ENCODE peak calls at places on chromosome 16, in four cellular contexts. O is GM04504, P is HT1080, W is T-helper 9 cell. H is an unnamed sample.

GRCh38 chr16:67011274-67011673 is 17.7 kb upstream of the CBFB start:
- DNase-seq in O (no peak), P (no peak), W (no peak), H (no peak)

GRCh38 chr16:76926595-76926994 is 264.4 kb upstream of the MON1B start:
- DNase-seq in O (no peak), P (no peak), W (no peak), H (no peak)

GRCh38 chr16:19323596-19323995 is 38.1 kb downstream of the CLEC19A start:
- DNase-seq in O (no peak), P (no peak), W (no peak), H (no peak)

GRCh38 chr16:70470927-70471341 is 16.5 kb downstream of the FCSK start:
- DNase-seq in O (no peak), P (no peak), W (no peak), H (no peak)

GRCh38 chr16:67546761-67547422 is 15.4 kb upstream of the CTCF start:
- DNase-seq in O (no peak), P (peak), W (peak), H (no peak)

GRCh38 chr16:65318138-65318537 is 196.3 kb upstream of the CDH11 start:
- DNase-seq in O (no peak), P (no peak), W (no peak), H (no peak)

GRCh38 chr16:56871172-56871593 is 6.2 kb downstream of the SLC12A3 start:
- DNase-seq in O (peak), P (peak), W (no peak), H (no peak)

GRCh38 chr16:60204221-60204620 is 1470.1 kb upstream of the GOT2 start:
- DNase-seq in O (no peak), P (peak), W (no peak), H (no peak)

GRCh38 chr16:53884748-53885147 is 180.8 kb downstream of the FTO start:
- DNase-seq in O (no peak), P (no peak), W (no peak), H (no peak)

GRCh38 chr16:86049641-86050040 is 150.7 kb downstream of the IRF8 start:
- DNase-seq in O (no peak), P (no peak), W (no peak), H (no peak)

GRCh38 chr16:2966043-2966802 is 2.1 kb downstream of the KREMEN2 start:
- DNase-seq in O (no peak), P (no peak), W (no peak), H (no peak)

GRCh38 chr16:970766-971581 is at the start of gene LMF1:
- DNase-seq in O (peak), P (no peak), W (peak), H (peak)

GRCh38 chr16:58563235-58563634 is 47.9 kb downstream of the SETD6 start:
- DNase-seq in O (no peak), P (peak), W (no peak), H (no peak)

GRCh38 chr16:73101568-73101967 is 53.6 kb upstream of the ZFHX3 start:
- DNase-seq in O (no peak), P (no peak), W (no peak), H (no peak)

GRCh38 chr16:86762035-86762550 is 183.7 kb downstream of the FOXL1 start:
- DNase-seq in O (no peak), P (no peak), W (no peak), H (no peak)